ENCODE peak calls at places on chromosomes 3 and 15, in four cellular contexts. G, C, D and A are unnamed samples.

GRCh38 chr3:139534444-139534812 is 5.1 kb downstream of the RBP1 start:
- DNase-seq in G (peak), D (no peak), C (peak), A (peak)

GRCh38 chr15:81225161-81225671 is 28.5 kb downstream of the IL16 start:
- DNase-seq in D (no peak), C (no peak), G (peak), A (no peak)

GRCh38 chr3:53581671-53582070 is 87.3 kb downstream of the CACNA1D start:
- DNase-seq in G (no peak), C (no peak), D (no peak), A (no peak)

GRCh38 chr15:85750319-85750806 is 44.4 kb downstream of the KLHL25 start:
- DNase-seq in C (no peak), D (peak), G (peak), A (peak)

GRCh38 chr15:52078197-52078875 is 34.2 kb downstream of the BCL2L10 start:
- DNase-seq in G (no peak), C (no peak), D (no peak), A (no peak)

GRCh38 chr15:77840962-77841361 is 208.2 kb upstream of the LINGO1 start:
- DNase-seq in C (peak), D (no peak), G (no peak), A (peak)

GRCh38 chr3:50574280-50574831 is 5.0 kb downstream of the HEMK1 start:
- DNase-seq in C (no peak), D (no peak), G (no peak), A (no peak)

GRCh38 chr3:62793961-62794360 is 81.3 kb downstream of the CADPS start:
- DNase-seq in G (no peak), D (no peak), C (no peak), A (no peak)

GRCh38 chr15:93035953-93036810 is 52.8 kb downstream of the RGMA start:
- DNase-seq in C (peak), G (no peak), D (peak), A (peak)

GRCh38 chr15:40358492-40359353 is 704 bp downstream of the DISP2 start:
- DNase-seq in G (peak), D (no peak), C (peak), A (no peak)

GRCh38 chr3:131174752-131175151 is 148.1 kb downstream of the NEK11 start:
- DNase-seq in D (no peak), C (peak), G (no peak), A (peak)

DNA sequence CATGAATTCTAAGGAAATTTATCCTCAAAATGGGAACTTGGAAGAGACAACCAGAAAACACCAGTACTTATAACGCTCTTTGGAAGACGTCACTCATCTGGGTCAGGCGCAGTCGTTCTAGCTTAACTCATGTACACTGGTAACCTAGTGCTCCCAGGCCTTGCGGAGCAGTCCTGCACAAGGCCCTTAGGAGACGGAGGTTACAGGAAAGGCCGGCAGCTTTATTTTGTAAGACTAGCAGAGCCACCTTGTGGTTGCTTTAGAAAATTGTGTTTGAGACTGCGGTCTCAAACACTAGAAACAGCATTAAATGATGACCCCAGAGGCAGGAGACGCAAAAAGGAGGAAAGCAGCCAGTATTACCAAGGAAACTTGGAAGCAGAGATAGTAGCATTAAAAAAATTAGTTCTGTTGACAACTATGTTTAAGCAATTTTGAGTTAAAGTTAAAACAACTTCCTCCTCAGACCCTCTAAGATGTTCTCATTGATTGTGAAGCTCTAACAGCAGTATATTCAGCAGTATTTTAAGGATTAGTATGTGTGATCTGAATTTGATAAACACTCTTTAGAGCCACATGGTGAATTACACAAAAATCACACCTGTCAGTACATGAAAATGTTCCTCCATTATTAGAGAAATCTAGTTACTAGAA is 141.9 kb upstream of the C2CD4B start:
- DNase-seq in C (peak), D (no peak), G (peak), A (peak)
- H3K4me3 ChIP-seq in C (no peak), D (no peak), G (no peak), A (no peak)

GRCh38 chr3:177622520-177622919 is 425.2 kb upstream of the TBL1XR1 start:
- DNase-seq in D (no peak), G (no peak), C (peak), A (no peak)
- TF ChIP-seq CTCF in D (no peak), G (no peak), C (peak), A (no peak)

DNA sequence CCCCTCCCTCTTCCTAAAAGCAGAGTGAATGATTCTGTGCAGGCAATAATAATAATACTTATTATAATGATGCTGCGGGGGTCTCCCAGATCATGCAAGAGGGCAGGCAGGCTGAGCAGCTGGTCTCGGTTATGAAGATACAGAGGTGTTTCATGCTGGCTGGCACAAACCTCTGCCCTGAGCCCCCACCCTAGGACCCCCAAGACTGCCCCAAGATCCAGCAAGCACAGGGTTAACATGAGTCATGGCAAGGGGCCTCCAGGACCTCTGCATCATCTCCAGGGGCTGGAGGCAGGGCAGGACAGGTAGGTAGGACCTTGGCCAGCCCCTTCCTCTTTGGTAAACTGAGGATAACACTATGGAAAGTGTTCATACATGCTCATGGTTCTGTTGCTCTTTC is 2.7 kb downstream of the MGLL start:
- DNase-seq in C (no peak), D (no peak), G (no peak), A (no peak)
- H3K4me3 ChIP-seq in C (peak), D (no peak), G (no peak), A (no peak)

GRCh38 chr3:187952849-187953248 is 201.1 kb upstream of the LPP start:
- DNase-seq in D (no peak), G (no peak), C (peak), A (no peak)
- TF ChIP-seq CTCF in D (no peak), G (no peak), C (no peak), A (no peak)

DNA sequence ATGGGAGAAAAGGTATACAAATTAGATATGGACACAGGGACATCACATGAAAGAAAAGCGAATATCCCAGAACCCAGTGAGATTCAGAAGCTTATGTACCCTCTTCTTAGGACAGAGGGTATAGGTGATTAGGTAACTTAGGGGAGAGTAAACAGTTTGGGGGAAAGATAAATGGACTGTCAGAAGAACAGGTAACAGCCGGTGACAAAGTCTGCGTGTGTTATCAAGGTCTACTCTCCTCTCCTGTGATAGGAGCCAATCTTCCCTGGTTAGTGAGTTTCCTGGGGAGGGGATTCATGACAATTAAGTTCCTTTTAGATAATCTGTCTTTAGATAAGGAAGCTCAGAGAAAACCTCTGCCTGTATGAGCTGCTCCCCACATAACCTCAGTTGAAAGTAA is 30.6 kb upstream of the SNRPN start:
- DNase-seq in D (no peak), C (no peak), G (no peak), A (no peak)
- H3K4me3 ChIP-seq in D (no peak), C (no peak), G (no peak), A (no peak)